ENCODE peak calls at places on chromosomes 16 and 17, in four cellular contexts. Z is IMR-90, N is suprapubic skin, H is GM12891. B is an unnamed sample.

GRCh38 chr17:4980644-4981216 is 6.7 kb downstream of the CAMTA2 start:
- DNase-seq in Z (peak; percentile 46), N (no peak), H (peak; percentile 43), B (no peak)

GRCh38 chr17:19238167-19238505 is 970 bp downstream of the EPN2 start:
- DNase-seq in H (no peak), N (no peak), Z (no peak), B (peak; percentile 59)

GRCh38 chr17:14304876-14305636 is 4.2 kb downstream of the HS3ST3B1 start:
- DNase-seq in N (no peak), H (no peak), Z (no peak), B (no peak)

GRCh38 chr17:64063088-64063487 is 42.7 kb upstream of the ICAM2 start:
- DNase-seq in H (no peak), Z (no peak), N (no peak), B (no peak)

GRCh38 chr17:29621751-29622194 is 939 bp downstream of the CORO6 start:
- DNase-seq in H (no peak), N (no peak), Z (no peak), B (no peak)

GRCh38 chr17:67619555-67619954 is 98.2 kb upstream of the NOL11 start:
- DNase-seq in H (no peak), Z (no peak), N (no peak), B (no peak)

GRCh38 chr16:6863135-6863534 is 469.5 kb upstream of the RBFOX1 start:
- DNase-seq in Z (no peak), N (no peak), H (no peak), B (no peak)

GRCh38 chr16:65489531-65490023 is 367.7 kb upstream of the CDH11 start:
- DNase-seq in Z (no peak), N (no peak), H (no peak), B (no peak)

GRCh38 chr17:41538565-41538991 is 10.5 kb upstream of the KRT19 start:
- DNase-seq in H (no peak), N (no peak), Z (peak; percentile 59), B (no peak)

GRCh38 chr17:75828741-75829140 is 15.5 kb downstream of the UNC13D start:
- DNase-seq in N (no peak), H (no peak), Z (no peak), B (no peak)

GRCh38 chr16:19744670-19745069 is 26.6 kb downstream of the IQCK start:
- DNase-seq in H (no peak), N (no peak), Z (no peak), B (no peak)

GRCh38 chr16:66150691-66151090 is 215.8 kb upstream of the CDH5 start:
- DNase-seq in Z (peak; percentile 28), N (no peak), H (no peak), B (no peak)

GRCh38 chr16:49009204-49009603 is 272.4 kb downstream of the CBLN1 start:
- DNase-seq in N (no peak), Z (no peak), H (no peak), B (no peak)

GRCh38 chr17:37570527-37571093 is 38.6 kb downstream of the SYNRG start:
- DNase-seq in H (peak; percentile 7), Z (peak; percentile 69), N (no peak), B (peak; percentile 25)

GRCh38 chr17:76948726-76949342 is 80.6 kb downstream of the MGAT5B start:
- DNase-seq in H (no peak), Z (no peak), N (no peak), B (no peak)

GRCh38 chr16:10752843-10753523 is 9.3 kb downstream of the NUBP1 start:
- DNase-seq in H (no peak), N (no peak), Z (no peak), B (peak; percentile 73)

GRCh38 chr17:79922161-79922569 is 82.9 kb upstream of the CBX4 start:
- DNase-seq in Z (no peak), N (no peak), H (no peak), B (peak; percentile 9)

GRCh38 chr17:40063034-40063765 is 435 bp downstream of the THRA start:
- DNase-seq in Z (no peak), H (no peak), N (peak; percentile 92), B (peak; percentile 45)

GRCh38 chr16:71626858-71627213 is 852 bp downstream of the MARVELD3 start:
- DNase-seq in Z (no peak), H (peak; percentile 51), N (no peak), B (no peak)

GRCh38 chr17:59558953-59559352 is 6.5 kb upstream of the DHX40 start:
- DNase-seq in H (no peak), N (no peak), Z (peak; percentile 7), B (no peak)

GRCh38 chr17:36714789-36715188 is 113.4 kb downstream of the MRM1 start:
- DNase-seq in Z (no peak), N (no peak), H (no peak), B (no peak)

GRCh38 chr16:19524356-19524865 is 669 bp downstream of the CCP110 start:
- DNase-seq in H (no peak), N (no peak), Z (no peak), B (no peak)

GRCh38 chr16:75116081-75116910 is at the start of gene LDHD:
- DNase-seq in H (no peak), Z (no peak), N (no peak), B (peak; percentile 83)

GRCh38 chr17:71777048-71777638 is 343.7 kb upstream of the SOX9 start:
- DNase-seq in Z (no peak), H (no peak), N (no peak), B (no peak)

GRCh38 chr16:4633910-4634635 is 9.4 kb downstream of the MGRN1 start:
- DNase-seq in N (no peak), H (no peak), Z (no peak), B (no peak)

GRCh38 chr16:19294156-19294649 is 8.7 kb downstream of the CLEC19A start:
- DNase-seq in Z (no peak), N (no peak), H (peak; percentile 50), B (peak; percentile 58)

GRCh38 chr17:75808905-75809621 is 24.5 kb downstream of the UNK start:
- DNase-seq in H (peak; percentile 30), Z (peak; percentile 37), N (no peak), B (peak; percentile 74)

GRCh38 chr17:34926661-34927060 is 34.6 kb downstream of the CCT6B start:
- DNase-seq in N (no peak), H (no peak), Z (no peak), B (no peak)

GRCh38 chr17:5473906-5474305 is 5.1 kb upstream of the DHX33 start:
- DNase-seq in H (no peak), N (no peak), Z (no peak), B (no peak)

GRCh38 chr16:72560617-72561016 is 388.7 kb upstream of the PMFBP1 start:
- DNase-seq in Z (no peak), H (no peak), N (no peak), B (no peak)

GRCh38 chr17:50207792-50208567 is 6.5 kb upstream of the COL1A1 start:
- DNase-seq in Z (no peak), H (no peak), N (no peak), B (no peak)

GRCh38 chr17:50210249-50211225 is 9.1 kb upstream of the COL1A1 start:
- DNase-seq in N (peak; percentile 86), H (no peak), Z (peak; percentile 99), B (peak; percentile 88)

GRCh38 chr17:50208611-50209061 is 7.2 kb upstream of the COL1A1 start:
- DNase-seq in N (peak; percentile 63), H (no peak), Z (no peak), B (no peak)

GRCh38 chr17:50209133-50209471 is 7.7 kb upstream of the COL1A1 start:
- DNase-seq in H (no peak), Z (no peak), N (peak; percentile 29), B (no peak)

DNA sequence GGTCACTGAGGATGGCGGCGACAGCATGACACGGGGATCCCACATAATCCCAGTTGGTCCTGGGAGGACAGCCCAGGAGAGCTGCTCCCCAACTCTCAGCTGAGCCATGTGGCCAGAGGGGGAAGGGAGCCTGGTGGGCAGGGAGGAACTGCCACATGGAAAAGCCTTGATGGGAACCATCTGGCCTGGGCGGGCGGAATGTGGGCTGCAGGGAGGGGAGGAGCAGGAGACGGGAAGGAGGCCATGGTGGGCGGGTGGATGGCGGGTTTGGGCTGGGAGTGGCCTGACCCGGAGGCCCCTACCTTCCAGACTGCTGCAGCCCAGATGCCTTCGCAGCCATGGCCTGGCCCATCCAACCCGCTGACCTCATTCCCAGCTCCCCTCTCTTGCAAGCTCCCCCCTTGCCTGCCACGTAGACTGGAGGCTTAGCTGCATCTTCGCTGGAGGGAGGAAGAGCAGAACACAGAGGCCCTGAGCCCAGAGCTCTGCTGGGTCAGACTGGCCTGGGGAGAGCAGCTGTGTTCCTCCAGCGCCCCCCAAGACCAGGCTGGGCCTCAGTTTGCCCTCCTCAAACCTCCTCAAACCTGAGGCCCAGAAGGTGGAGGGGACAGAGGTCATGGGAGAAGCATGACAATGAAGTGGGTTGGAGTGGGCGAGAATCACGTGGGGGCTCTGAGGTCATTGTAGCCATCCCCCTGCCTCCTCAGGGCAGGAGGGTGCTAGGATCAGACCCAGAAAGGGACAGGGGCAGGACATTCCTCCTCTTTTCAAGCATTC is 8.2 kb upstream of the COL1A1 start:
- DNase-seq in N (peak; percentile 97), H (no peak), Z (peak; percentile 100), B (peak; percentile 89)
- TF ChIP-seq POLR2A in N (no peak), H (no peak), Z (peak; percentile 87), B (no peak)

GRCh38 chr16:3135120-3135715 is 389 bp downstream of the ZNF213 start:
- DNase-seq in H (no peak), Z (no peak), N (no peak), B (no peak)
- TF ChIP-seq POLR2A in H (peak; percentile 7), Z (no peak), N (no peak), B (no peak)

DNA sequence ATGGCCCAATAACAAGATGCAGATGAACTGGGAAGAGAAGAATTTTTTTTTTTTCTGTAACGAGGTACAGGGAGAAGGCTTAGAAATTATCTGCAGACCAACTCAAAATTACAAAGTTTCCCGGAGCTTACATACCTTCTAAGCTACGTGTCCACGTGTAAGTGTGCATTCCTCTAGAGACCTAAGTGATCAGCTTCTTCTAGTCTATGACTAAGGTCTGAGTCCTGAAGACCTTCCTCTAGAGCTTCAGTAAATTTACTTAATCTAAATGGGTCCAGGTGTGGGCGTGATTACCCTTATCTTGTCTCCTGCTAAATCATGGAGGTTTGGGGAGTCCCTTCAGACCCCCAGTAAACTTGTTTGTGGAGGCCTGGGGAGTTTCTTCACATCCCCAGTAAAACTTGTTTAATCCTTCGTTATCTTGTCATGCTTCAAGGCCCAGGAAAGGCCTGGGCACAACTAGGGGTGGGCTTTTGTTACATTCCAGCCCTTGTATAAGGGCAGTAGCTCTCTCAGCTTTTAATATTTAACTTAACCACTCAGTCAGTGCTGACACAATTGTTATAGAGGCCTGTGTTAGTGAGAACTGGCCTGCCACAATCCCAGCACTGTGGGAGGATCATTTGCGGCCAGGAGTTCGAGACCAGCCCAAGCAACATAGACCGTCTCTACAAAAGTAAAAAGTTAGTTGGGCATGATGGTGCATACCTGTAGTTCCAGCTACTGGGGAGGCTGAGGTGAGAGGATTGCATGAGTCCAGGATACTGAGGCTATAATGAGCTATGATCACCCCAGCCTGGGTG is 342.3 kb downstream of the SNX29 start:
- DNase-seq in N (no peak), H (no peak), Z (peak; percentile 24), B (no peak)
- TF ChIP-seq POLR2A in N (no peak), H (no peak), Z (no peak), B (no peak)

GRCh38 chr17:65137076-65137935 is at the start of gene RGS9:
- DNase-seq in N (peak; percentile 87), Z (peak; percentile 52), H (peak; percentile 86), B (peak; percentile 82)
- TF ChIP-seq POLR2A in N (no peak), Z (no peak), H (no peak), B (no peak)

B was measured in heart left ventricle.